ENCODE peak calls at places on chromosomes 7 and 10, in ten cellular contexts. V is activated T-cell treated with anti-CD3 and anti-CD28 coated beads, Interleukin-2, amount 50 U/mL, for 72 hours; Q is epithelial cell of prostate; U is foreskin fibroblast; D is GM13976; N is glutamatergic neuron; B is CD8-positive, alpha-beta memory T cell; J is NCI-H2081; A is Caki2; C is activated CD4-positive, alpha-beta T cell treated with anti-CD3 and anti-CD28 coated beads, Interleukin-2, amount 10 ng/mL, durations not matched to agents 7 days and 5 days. Z is an unnamed sample.

GRCh38 chr7:4166807-4167206 is 515.3 kb upstream of the FOXK1 start:
- DNase-seq in C (no peak), N (no peak), B (no peak), D (no peak), A (no peak), U (no peak), V (no peak), J (no peak), Q (no peak), Z (no peak)

GRCh38 chr10:14092749-14093148 is 238.0 kb downstream of the FRMD4A start:
- DNase-seq in J (no peak), C (no peak), A (peak; percentile 32), V (no peak), D (no peak), N (no peak), B (no peak), Q (no peak), U (no peak), Z (no peak)

GRCh38 chr7:128349121-128349825 is 5.6 kb upstream of the RBM28 start:
- DNase-seq in C (no peak), B (no peak), A (no peak), J (no peak), U (no peak), D (no peak), N (no peak), Q (no peak), V (no peak), Z (no peak)

GRCh38 chr7:27973625-27974024 is 207.0 kb downstream of the JAZF1 start:
- DNase-seq in C (no peak), D (no peak), Q (no peak), N (no peak), J (no peak), A (no peak), V (no peak), B (no peak), U (no peak), Z (no peak)

GRCh38 chr10:43866712-43867111 is 218.0 kb upstream of the ZNF32 start:
- DNase-seq in U (no peak), J (no peak), B (no peak), D (no peak), N (no peak), A (no peak), Q (no peak), V (no peak), C (no peak), Z (no peak)

GRCh38 chr10:118692911-118693310 is 61.9 kb downstream of the CACUL1 start:
- DNase-seq in J (no peak), D (no peak), A (no peak), B (no peak), C (no peak), V (no peak), U (peak; percentile 93), N (no peak), Q (no peak), Z (no peak)

GRCh38 chr10:32005050-32005449 is 51.2 kb downstream of the KIF5B start:
- DNase-seq in A (peak; percentile 42), Q (no peak), J (peak; percentile 33), D (peak; percentile 48), U (peak; percentile 75), V (peak; percentile 23), C (peak; percentile 64), B (peak; percentile 3), N (peak; percentile 36), Z (peak; percentile 5)

GRCh38 chr10:122042836-122043235 is 53.9 kb downstream of the TACC2 start:
- DNase-seq in A (no peak), Q (no peak), B (no peak), J (no peak), C (no peak), U (no peak), V (no peak), D (no peak), N (no peak), Z (no peak)

GRCh38 chr10:73744690-73744994 is 470 bp downstream of the SEC24C start:
- DNase-seq in V (peak; percentile 75), J (no peak), B (peak; percentile 31), C (peak; percentile 60), N (peak; percentile 67), D (peak; percentile 57), A (no peak), Q (no peak), U (peak; percentile 69), Z (no peak)

GRCh38 chr10:101967119-101967518 is 88.9 kb downstream of the ARMH3 start:
- DNase-seq in A (no peak), B (no peak), J (no peak), V (no peak), Q (no peak), N (no peak), U (no peak), C (no peak), D (no peak), Z (no peak)

GRCh38 chr7:111126987-111127386 is 36.1 kb downstream of the LRRN3 start:
- DNase-seq in N (no peak), A (no peak), D (no peak), C (no peak), U (peak; percentile 49), B (no peak), J (no peak), V (no peak), Q (no peak), Z (no peak)

GRCh38 chr10:89478085-89478738 is 57.2 kb downstream of the SLC16A12 start:
- DNase-seq in N (no peak), C (no peak), D (peak; percentile 35), Q (no peak), A (no peak), V (no peak), B (no peak), J (no peak), U (no peak), Z (no peak)

GRCh38 chr7:25894002-25894901 is 257.7 kb upstream of the NFE2L3 start:
- DNase-seq in C (peak; percentile 43), U (no peak), Q (peak; percentile 43), D (peak; percentile 41), N (no peak), V (peak; percentile 34), B (no peak), A (peak; percentile 78), J (peak; percentile 59), Z (peak; percentile 37)

GRCh38 chr10:113278664-113279063 is 274.2 kb upstream of the HABP2 start:
- DNase-seq in J (no peak), Q (no peak), C (no peak), U (no peak), D (no peak), B (no peak), A (no peak), V (no peak), N (no peak), Z (no peak)

GRCh38 chr7:101197991-101198390 is 2.8 kb downstream of the MOGAT3 start:
- DNase-seq in Q (no peak), C (no peak), A (no peak), D (no peak), J (no peak), N (no peak), B (no peak), V (no peak), U (no peak), Z (no peak)

GRCh38 chr10:76950354-76950753 is 687.3 kb downstream of the KCNMA1 start:
- DNase-seq in B (no peak), C (no peak), D (no peak), Q (no peak), N (no peak), A (no peak), V (no peak), U (no peak), J (no peak), Z (no peak)

GRCh38 chr7:6640246-6640721 is 3.2 kb downstream of the ZNF316 start:
- DNase-seq in D (no peak), J (no peak), U (peak; percentile 89), A (peak; percentile 56), Q (no peak), C (no peak), V (no peak), B (no peak), N (peak; percentile 34), Z (no peak)

GRCh38 chr10:4074559-4075407 is 289.8 kb upstream of the KLF6 start:
- DNase-seq in D (no peak), B (no peak), A (no peak), V (no peak), U (no peak), N (no peak), J (no peak), Q (peak; percentile 83), C (peak; percentile 22), Z (peak; percentile 16)

GRCh38 chr7:16774986-16775385 is 21.4 kb downstream of the TSPAN13 start:
- DNase-seq in U (no peak), J (no peak), N (no peak), V (no peak), C (no peak), B (no peak), Q (no peak), A (no peak), D (no peak), Z (no peak)

GRCh38 chr7:42108803-42109528 is 128.0 kb downstream of the GLI3 start:
- DNase-seq in A (no peak), V (no peak), B (no peak), D (no peak), C (no peak), U (no peak), Q (no peak), N (no peak), J (no peak), Z (no peak)

GRCh38 chr7:105365541-105366534 is 22.9 kb downstream of the SRPK2 start:
- DNase-seq in Q (no peak), N (no peak), B (no peak), C (no peak), A (peak; percentile 35), V (no peak), U (no peak), D (no peak), J (no peak), Z (no peak)